ENCODE peak calls at places on chromosome 15, in four cellular contexts. O, P, E and X are unnamed samples.

GRCh38 chr15:51629612-51630011 is 7.0 kb upstream of the DMXL2 start:
- DNase-seq in O (no peak), E (peak; percentile 13), P (no peak), X (no peak)

GRCh38 chr15:47603026-47603425 is 114.3 kb upstream of the SEMA6D start:
- DNase-seq in E (peak; percentile 21), O (no peak), P (no peak), X (no peak)

GRCh38 chr15:66730168-66731014 is 28.4 kb downstream of the SMAD6 start:
- DNase-seq in E (no peak), O (no peak), P (no peak), X (no peak)

GRCh38 chr15:52181938-52182780 is 9.0 kb downstream of the GNB5 start:
- DNase-seq in P (no peak), E (no peak), O (no peak), X (no peak)

GRCh38 chr15:86849563-86849962 is 769.9 kb downstream of the AGBL1 start:
- DNase-seq in E (no peak), O (no peak), P (no peak), X (no peak)

GRCh38 chr15:35327789-35328188 is 218.2 kb downstream of the DPH6 start:
- DNase-seq in E (no peak), O (no peak), P (no peak), X (no peak)

GRCh38 chr15:48432688-48433087 is 101.5 kb downstream of the DUT start:
- DNase-seq in P (no peak), E (no peak), O (no peak), X (no peak)

GRCh38 chr15:88858934-88859333 is 36.4 kb downstream of the HAPLN3 start:
- DNase-seq in E (no peak), O (no peak), P (no peak), X (no peak)

GRCh38 chr15:80967451-80967850 is 22.2 kb downstream of the MESD start:
- DNase-seq in E (no peak), O (peak; percentile 71), P (no peak), X (no peak)

GRCh38 chr15:33044598-33044997 is 149.9 kb downstream of the FMN1 start:
- DNase-seq in P (no peak), E (no peak), O (no peak), X (no peak)

GRCh38 chr15:25543156-25543555 is 104.3 kb upstream of the UBE3A start:
- DNase-seq in P (no peak), O (no peak), E (no peak), X (no peak)

GRCh38 chr15:90087454-90088154 is 14.7 kb downstream of the IDH2 start:
- DNase-seq in E (peak; percentile 70), O (no peak), P (no peak), X (peak; percentile 51)

GRCh38 chr15:68407886-68408500 is 24.0 kb downstream of the ITGA11 start:
- DNase-seq in E (no peak), O (no peak), P (no peak), X (no peak)

GRCh38 chr15:40006003-40006402 is 33.0 kb downstream of the SRP14 start:
- DNase-seq in P (no peak), E (peak; percentile 20), O (no peak), X (no peak)

GRCh38 chr15:86444527-86444926 is 364.9 kb downstream of the AGBL1 start:
- DNase-seq in O (no peak), P (no peak), E (no peak), X (no peak)

GRCh38 chr15:94924971-94925593 is 693.7 kb downstream of the MCTP2 start:
- DNase-seq in P (no peak), E (no peak), O (no peak), X (no peak)

GRCh38 chr15:51097553-51098330 is 3.0 kb upstream of the TNFAIP8L3 start:
- DNase-seq in P (no peak), E (peak; percentile 69), O (no peak), X (no peak)

GRCh38 chr15:37891754-37892368 is 42.6 kb upstream of the TMCO5A start:
- DNase-seq in O (peak; percentile 14), P (no peak), E (peak; percentile 47), X (no peak)

GRCh38 chr15:72231847-72232461 is 964 bp upstream of the PKM start:
- DNase-seq in E (peak; percentile 80), P (no peak), O (peak; percentile 50), X (peak; percentile 61)

GRCh38 chr15:64502537-64502936 is 42.2 kb downstream of the ZNF609 start:
- DNase-seq in E (peak; percentile 9), P (no peak), O (no peak), X (no peak)

GRCh38 chr15:57565326-57565725 is 26.4 kb upstream of the MYZAP start:
- DNase-seq in P (no peak), O (no peak), E (peak; percentile 53), X (no peak)

DNA sequence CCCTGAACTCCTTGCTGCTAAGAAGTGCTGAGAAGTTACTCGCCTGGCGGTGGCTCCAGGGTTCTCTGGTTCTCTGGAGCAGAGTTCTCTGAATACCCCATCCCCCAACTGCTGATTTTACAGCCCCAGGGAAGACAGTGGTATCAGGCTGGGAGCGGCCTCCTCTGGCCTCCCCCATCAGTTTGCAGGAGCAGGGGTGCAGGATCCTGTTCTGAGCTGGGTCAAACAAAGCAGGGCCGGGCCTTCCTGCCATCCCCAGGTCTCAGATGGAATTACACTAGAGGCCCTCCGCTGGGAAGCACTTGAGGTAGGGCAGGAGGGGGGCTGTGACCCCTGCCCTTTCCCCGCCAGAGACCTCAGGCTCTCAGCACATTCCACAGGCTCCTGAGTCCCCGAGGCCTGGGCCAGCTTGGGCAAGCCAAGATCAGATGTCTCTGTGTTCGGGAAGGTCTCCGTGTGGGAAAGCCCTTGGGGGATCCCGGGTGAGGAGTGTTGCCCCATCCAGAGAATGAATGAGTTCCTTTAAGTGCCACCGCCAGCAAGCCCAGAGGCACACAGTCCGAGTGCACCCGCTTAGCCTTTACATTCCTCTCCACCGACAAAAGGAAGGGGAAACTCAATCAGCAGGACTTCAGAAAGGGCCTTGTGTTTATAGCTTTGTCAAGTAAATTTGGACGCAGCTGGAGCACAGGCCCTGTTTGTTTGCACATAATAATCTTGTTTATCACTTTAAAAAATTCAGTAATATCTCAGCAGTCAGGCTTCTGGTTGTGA is 150.0 kb downstream of the LRRK1 start:
- DNase-seq in O (no peak), E (peak; percentile 53), P (peak; percentile 45), X (no peak)
- TF ChIP-seq CTCF in O (no peak), E (no peak), P (no peak), X (no peak)

GRCh38 chr15:75182187-75183131 is 19.2 kb upstream of the C15orf39 start:
- DNase-seq in P (no peak), E (no peak), O (no peak), X (no peak)
- TF ChIP-seq CTCF in P (no peak), E (no peak), O (no peak), X (no peak)

DNA sequence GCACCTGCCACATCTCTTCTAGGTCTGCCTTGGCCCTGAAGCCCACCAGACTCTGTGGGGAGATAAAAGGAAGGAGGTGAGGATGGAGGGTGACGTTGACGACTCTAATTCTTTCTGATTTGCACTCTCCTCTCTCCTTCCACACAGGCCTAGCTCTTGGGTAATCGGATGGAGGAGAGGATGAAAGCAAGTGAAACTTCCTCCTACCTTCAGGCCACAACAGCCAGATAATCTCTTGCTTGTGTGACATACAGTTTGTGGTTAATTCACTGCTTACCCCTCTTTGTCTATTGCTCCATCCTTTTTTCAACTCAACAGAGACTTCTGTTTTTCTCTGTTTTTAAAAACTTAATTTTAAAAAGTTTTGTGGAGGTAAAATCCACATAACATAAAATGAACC is 208.2 kb downstream of the SV2B start:
- DNase-seq in O (no peak), E (no peak), P (no peak), X (no peak)
- TF ChIP-seq CTCF in O (no peak), E (no peak), P (no peak), X (no peak)

GRCh38 chr15:77870195-77871065 is 207.1 kb downstream of the TBC1D2B start:
- DNase-seq in O (peak; percentile 79), E (peak; percentile 70), P (peak; percentile 60), X (peak; percentile 90)
- TF ChIP-seq CTCF in O (peak; percentile 81), E (peak; percentile 79), P (peak; percentile 85), X (peak; percentile 88)

GRCh38 chr15:28021281-28022039 is 77.7 kb downstream of the OCA2 start:
- DNase-seq in P (peak; percentile 72), E (no peak), O (peak; percentile 45), X (peak; percentile 0)
- TF ChIP-seq CTCF in P (peak; percentile 33), E (no peak), O (peak; percentile 45), X (no peak)

DNA sequence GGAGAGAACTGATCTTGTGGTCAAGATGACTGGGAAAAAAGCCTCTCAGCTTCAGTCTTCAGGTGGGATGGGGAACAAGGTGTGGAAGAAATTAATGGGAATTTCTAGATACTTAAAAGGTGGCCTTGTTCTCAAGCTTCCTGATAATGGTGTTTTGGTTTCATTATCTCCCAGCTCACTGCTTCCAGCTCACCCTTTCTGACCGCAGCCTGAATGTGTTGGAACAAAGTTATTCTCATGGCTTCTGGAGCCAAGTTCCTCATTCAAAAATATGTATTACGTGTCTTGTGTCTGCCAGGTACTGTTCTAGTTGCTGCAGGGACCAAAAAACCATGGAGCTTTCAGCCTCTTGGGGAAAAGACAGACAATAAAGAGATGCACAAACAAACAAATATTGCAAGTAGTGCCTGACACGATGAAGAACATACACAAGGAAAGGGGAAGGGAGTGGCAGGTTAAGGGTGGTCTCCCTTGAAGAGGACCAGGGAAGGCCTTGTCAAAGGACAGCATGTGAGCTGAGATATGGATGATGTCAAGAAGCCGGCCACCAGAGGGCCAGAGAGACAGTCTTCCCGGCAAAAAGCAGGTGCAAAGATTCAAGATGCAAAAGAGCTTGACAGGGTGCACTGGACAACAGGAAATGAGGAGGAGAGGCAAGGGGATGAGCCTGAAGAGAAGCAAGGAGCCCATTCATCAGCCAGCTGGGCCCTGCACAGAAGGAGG is 35.5 kb downstream of the ARRDC4 start:
- DNase-seq in P (no peak), O (peak; percentile 22), E (no peak), X (peak; percentile 65)
- TF ChIP-seq CTCF in P (no peak), O (no peak), E (peak; percentile 33), X (peak; percentile 69)